ENCODE peak calls at places on chromosomes 3 and 15, in ten cellular contexts. One of them, this sample, is unnamed. For H3K27me3, the result is how much of the 10 kb centered on the place peaks cover.

GRCh38 chr3:186138272-186138981 is 29.5 kb upstream of the ETV5 start:
- DNase-seq in GM12878: no peak
- DNase-seq in HepG2: peak
- DNase-seq in K562: no peak
- DNase-seq in transverse colon: no peak
- DNase-seq in breast epithelium: no peak
- DNase-seq in upper lobe of left lung: peak
- DNase-seq in stomach: peak
- DNase-seq in endothelial cell of umbilical vein: no peak
- DNase-seq in sigmoid colon: no peak
- DNase-seq in this sample: no peak

GRCh38 chr3:134094491-134094890 is 64.8 kb upstream of the SLCO2A1 start:
- DNase-seq in K562: no peak
- DNase-seq in transverse colon: no peak
- DNase-seq in stomach: no peak
- DNase-seq in breast epithelium: no peak
- DNase-seq in sigmoid colon: no peak
- DNase-seq in upper lobe of left lung: no peak
- DNase-seq in HepG2: no peak
- DNase-seq in endothelial cell of umbilical vein: no peak
- DNase-seq in GM12878: no peak
- DNase-seq in this sample: no peak

GRCh38 chr15:36499751-36500389 is 79.6 kb upstream of the CDIN1 start:
- DNase-seq in K562: no peak
- DNase-seq in stomach: no peak
- DNase-seq in endothelial cell of umbilical vein: no peak
- DNase-seq in sigmoid colon: no peak
- DNase-seq in upper lobe of left lung: no peak
- DNase-seq in HepG2: no peak
- DNase-seq in GM12878: no peak
- DNase-seq in breast epithelium: no peak
- DNase-seq in transverse colon: no peak
- DNase-seq in this sample: no peak

GRCh38 chr3:162719684-162720341 is 1223.2 kb downstream of the OTOL1 start:
- DNase-seq in breast epithelium: no peak
- DNase-seq in endothelial cell of umbilical vein: no peak
- DNase-seq in transverse colon: no peak
- DNase-seq in stomach: no peak
- DNase-seq in HepG2: no peak
- DNase-seq in GM12878: no peak
- DNase-seq in K562: no peak
- DNase-seq in sigmoid colon: no peak
- DNase-seq in upper lobe of left lung: no peak
- DNase-seq in this sample: no peak

GRCh38 chr15:36075333-36075732 is 504.1 kb upstream of the CDIN1 start:
- DNase-seq in GM12878: no peak
- DNase-seq in sigmoid colon: no peak
- DNase-seq in stomach: no peak
- DNase-seq in K562: no peak
- DNase-seq in endothelial cell of umbilical vein: no peak
- DNase-seq in transverse colon: no peak
- DNase-seq in upper lobe of left lung: no peak
- DNase-seq in breast epithelium: no peak
- DNase-seq in HepG2: no peak
- DNase-seq in this sample: no peak

GRCh38 chr15:37981781-37982180 is 47.3 kb downstream of the TMCO5A start:
- DNase-seq in breast epithelium: no peak
- DNase-seq in sigmoid colon: no peak
- DNase-seq in GM12878: no peak
- DNase-seq in transverse colon: no peak
- DNase-seq in stomach: no peak
- DNase-seq in K562: no peak
- DNase-seq in endothelial cell of umbilical vein: peak
- DNase-seq in HepG2: peak
- DNase-seq in upper lobe of left lung: no peak
- DNase-seq in this sample: no peak

GRCh38 chr3:192062186-192062585 is 601.2 kb downstream of the PYDC2 start:
- DNase-seq in transverse colon: no peak
- DNase-seq in GM12878: no peak
- DNase-seq in stomach: no peak
- DNase-seq in HepG2: no peak
- DNase-seq in endothelial cell of umbilical vein: no peak
- DNase-seq in K562: no peak
- DNase-seq in breast epithelium: no peak
- DNase-seq in sigmoid colon: no peak
- DNase-seq in upper lobe of left lung: no peak
- DNase-seq in this sample: no peak

GRCh38 chr3:39099242-39099641 is 8.2 kb downstream of the GORASP1 start:
- DNase-seq in stomach: no peak
- DNase-seq in HepG2: no peak
- DNase-seq in sigmoid colon: no peak
- DNase-seq in breast epithelium: no peak
- DNase-seq in K562: no peak
- DNase-seq in GM12878: no peak
- DNase-seq in transverse colon: no peak
- DNase-seq in endothelial cell of umbilical vein: no peak
- DNase-seq in upper lobe of left lung: no peak
- DNase-seq in this sample: no peak

GRCh38 chr15:39199076-39199475 is 381.8 kb upstream of the THBS1 start:
- DNase-seq in transverse colon: peak
- DNase-seq in GM12878: no peak
- DNase-seq in endothelial cell of umbilical vein: no peak
- DNase-seq in upper lobe of left lung: no peak
- DNase-seq in breast epithelium: no peak
- DNase-seq in HepG2: no peak
- DNase-seq in sigmoid colon: peak
- DNase-seq in stomach: no peak
- DNase-seq in K562: no peak
- DNase-seq in this sample: no peak

GRCh38 chr15:25910832-25911231 is 47.7 kb upstream of the ATP10A start:
- DNase-seq in HepG2: no peak
- DNase-seq in stomach: no peak
- DNase-seq in K562: no peak
- DNase-seq in GM12878: no peak
- DNase-seq in upper lobe of left lung: no peak
- DNase-seq in endothelial cell of umbilical vein: no peak
- DNase-seq in breast epithelium: no peak
- DNase-seq in sigmoid colon: no peak
- DNase-seq in transverse colon: no peak
- DNase-seq in this sample: no peak

GRCh38 chr15:28861031-28861534 is 12.6 kb upstream of the GOLGA6L7 start:
- DNase-seq in K562: no peak
- DNase-seq in stomach: no peak
- DNase-seq in transverse colon: no peak
- DNase-seq in sigmoid colon: no peak
- DNase-seq in upper lobe of left lung: no peak
- DNase-seq in endothelial cell of umbilical vein: no peak
- DNase-seq in GM12878: no peak
- DNase-seq in HepG2: no peak
- DNase-seq in breast epithelium: no peak
- DNase-seq in this sample: no peak

GRCh38 chr3:132351222-132351806 is 34.1 kb downstream of the ACP3 start:
- DNase-seq in transverse colon: no peak
- DNase-seq in endothelial cell of umbilical vein: no peak
- DNase-seq in GM12878: no peak
- DNase-seq in K562: no peak
- DNase-seq in upper lobe of left lung: no peak
- DNase-seq in stomach: no peak
- DNase-seq in sigmoid colon: no peak
- DNase-seq in breast epithelium: no peak
- DNase-seq in HepG2: no peak
- DNase-seq in this sample: no peak

DNA sequence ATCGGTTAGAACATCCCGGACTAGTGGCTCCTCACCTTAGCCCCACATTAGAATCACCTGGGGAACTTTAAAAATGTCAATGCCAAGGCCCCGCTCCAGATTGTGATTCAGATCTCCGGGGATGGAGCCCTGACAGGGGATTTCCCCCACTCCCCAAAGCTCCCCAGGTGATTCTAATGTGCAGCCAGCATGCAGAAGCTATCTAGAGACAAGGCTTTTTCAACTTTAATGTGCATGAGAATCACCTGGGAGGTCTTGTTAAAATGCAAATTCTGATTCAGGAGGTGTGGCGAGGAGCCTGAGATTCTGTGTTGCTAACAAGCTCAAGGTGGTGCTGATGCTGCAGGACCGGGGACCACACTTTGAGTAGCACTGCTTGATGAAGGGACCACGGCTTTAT is 156.7 kb downstream of the RAB11A start:
- DNase-seq in GM12878: no peak
- DNase-seq in sigmoid colon: no peak
- DNase-seq in endothelial cell of umbilical vein: no peak
- DNase-seq in HepG2: no peak
- DNase-seq in K562: no peak
- DNase-seq in stomach: no peak
- DNase-seq in transverse colon: no peak
- DNase-seq in breast epithelium: no peak
- DNase-seq in upper lobe of left lung: no peak
- DNase-seq in this sample: no peak
- H3K27me3 ChIP-seq in GM12878: under half
- H3K27me3 ChIP-seq in sigmoid colon: under half
- H3K27me3 ChIP-seq in endothelial cell of umbilical vein: under half
- H3K27me3 ChIP-seq in HepG2: under half
- H3K27me3 ChIP-seq in K562: under half
- H3K27me3 ChIP-seq in stomach: under half
- H3K27me3 ChIP-seq in transverse colon: under half
- H3K27me3 ChIP-seq in breast epithelium: under half
- H3K27me3 ChIP-seq in upper lobe of left lung: under half
- H3K27me3 ChIP-seq in this sample: under half

GRCh38 chr15:91263632-91264477 is 163.8 kb downstream of the SV2B start:
- DNase-seq in GM12878: no peak
- DNase-seq in endothelial cell of umbilical vein: no peak
- DNase-seq in breast epithelium: no peak
- DNase-seq in HepG2: no peak
- DNase-seq in K562: no peak
- DNase-seq in sigmoid colon: peak
- DNase-seq in stomach: no peak
- DNase-seq in transverse colon: peak
- DNase-seq in upper lobe of left lung: no peak
- DNase-seq in this sample: peak
- TF ChIP-seq POLR2AphosphoS5 in GM12878: no peak
- TF ChIP-seq POLR2AphosphoS5 in endothelial cell of umbilical vein: no peak
- TF ChIP-seq POLR2AphosphoS5 in breast epithelium: no peak
- TF ChIP-seq POLR2AphosphoS5 in HepG2: no peak
- TF ChIP-seq POLR2AphosphoS5 in K562: no peak
- TF ChIP-seq POLR2AphosphoS5 in sigmoid colon: peak
- TF ChIP-seq POLR2AphosphoS5 in stomach: peak
- TF ChIP-seq POLR2AphosphoS5 in transverse colon: no peak
- TF ChIP-seq POLR2AphosphoS5 in upper lobe of left lung: no peak
- TF ChIP-seq POLR2AphosphoS5 in this sample: peak

DNA sequence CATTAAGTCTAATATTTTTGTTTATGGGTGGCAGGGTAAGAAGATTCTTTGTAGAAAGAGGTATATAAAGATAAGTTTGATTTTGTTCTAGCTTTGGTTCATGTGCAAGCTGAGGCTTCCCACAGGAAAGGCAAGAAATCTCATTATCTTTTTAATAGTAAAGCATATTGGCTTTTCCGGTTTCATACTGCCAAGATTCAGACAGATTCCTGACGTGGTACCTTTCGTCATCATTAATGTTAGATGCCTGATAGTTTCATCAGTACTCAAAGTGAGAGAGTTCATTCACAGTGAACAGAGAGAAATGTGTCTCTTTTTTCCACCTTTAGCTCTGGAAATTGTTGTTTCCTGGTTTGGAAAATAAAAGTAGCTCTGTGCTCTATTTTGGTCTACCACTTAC is 16.5 kb downstream of the TPM1 start:
- DNase-seq in breast epithelium: no peak
- DNase-seq in upper lobe of left lung: no peak
- DNase-seq in transverse colon: no peak
- DNase-seq in sigmoid colon: no peak
- DNase-seq in K562: no peak
- DNase-seq in GM12878: no peak
- DNase-seq in stomach: no peak
- DNase-seq in HepG2: no peak
- DNase-seq in endothelial cell of umbilical vein: no peak
- DNase-seq in this sample: no peak
- TF ChIP-seq POLR2A in breast epithelium: no peak
- TF ChIP-seq POLR2A in upper lobe of left lung: no peak
- TF ChIP-seq POLR2A in transverse colon: no peak
- TF ChIP-seq POLR2A in sigmoid colon: no peak
- TF ChIP-seq POLR2A in K562: no peak
- TF ChIP-seq POLR2A in GM12878: no peak
- TF ChIP-seq POLR2A in stomach: no peak
- TF ChIP-seq POLR2A in HepG2: no peak
- TF ChIP-seq POLR2A in endothelial cell of umbilical vein: no peak
- TF ChIP-seq POLR2A in this sample: no peak

GRCh38 chr3:180036678-180037455 is at the start of gene PEX5L:
- DNase-seq in GM12878: no peak
- DNase-seq in endothelial cell of umbilical vein: peak
- DNase-seq in transverse colon: no peak
- DNase-seq in HepG2: peak
- DNase-seq in sigmoid colon: no peak
- DNase-seq in K562: no peak
- DNase-seq in breast epithelium: peak
- DNase-seq in stomach: peak
- DNase-seq in upper lobe of left lung: peak
- DNase-seq in this sample: no peak
- H3K27me3 ChIP-seq in GM12878: under half
- H3K27me3 ChIP-seq in endothelial cell of umbilical vein: under half
- H3K27me3 ChIP-seq in transverse colon: half or more
- H3K27me3 ChIP-seq in HepG2: under half
- H3K27me3 ChIP-seq in sigmoid colon: under half
- H3K27me3 ChIP-seq in K562: under half
- H3K27me3 ChIP-seq in breast epithelium: under half
- H3K27me3 ChIP-seq in stomach: half or more
- H3K27me3 ChIP-seq in upper lobe of left lung: under half
- H3K27me3 ChIP-seq in this sample: under half

GRCh38 chr15:75666823-75667501 is 19.2 kb downstream of the SNX33 start:
- DNase-seq in breast epithelium: no peak
- DNase-seq in sigmoid colon: no peak
- DNase-seq in upper lobe of left lung: peak
- DNase-seq in transverse colon: peak
- DNase-seq in stomach: peak
- DNase-seq in HepG2: peak
- DNase-seq in endothelial cell of umbilical vein: peak
- DNase-seq in GM12878: no peak
- DNase-seq in K562: no peak
- DNase-seq in this sample: no peak
- TF ChIP-seq POLR2AphosphoS5 in breast epithelium: peak
- TF ChIP-seq POLR2AphosphoS5 in sigmoid colon: peak
- TF ChIP-seq POLR2AphosphoS5 in upper lobe of left lung: peak
- TF ChIP-seq POLR2AphosphoS5 in transverse colon: peak
- TF ChIP-seq POLR2AphosphoS5 in stomach: peak
- TF ChIP-seq POLR2AphosphoS5 in HepG2: no peak
- TF ChIP-seq POLR2AphosphoS5 in endothelial cell of umbilical vein: peak
- TF ChIP-seq POLR2AphosphoS5 in GM12878: no peak
- TF ChIP-seq POLR2AphosphoS5 in K562: no peak
- TF ChIP-seq POLR2AphosphoS5 in this sample: no peak

GRCh38 chr3:9932535-9932842 is 1.1 kb upstream of the CRELD1 start:
- DNase-seq in upper lobe of left lung: no peak
- DNase-seq in sigmoid colon: no peak
- DNase-seq in HepG2: no peak
- DNase-seq in K562: no peak
- DNase-seq in stomach: no peak
- DNase-seq in transverse colon: no peak
- DNase-seq in endothelial cell of umbilical vein: no peak
- DNase-seq in breast epithelium: no peak
- DNase-seq in GM12878: no peak
- DNase-seq in this sample: no peak
- TF ChIP-seq POLR2A in upper lobe of left lung: no peak
- TF ChIP-seq POLR2A in sigmoid colon: no peak
- TF ChIP-seq POLR2A in HepG2: no peak
- TF ChIP-seq POLR2A in K562: no peak
- TF ChIP-seq POLR2A in stomach: no peak
- TF ChIP-seq POLR2A in transverse colon: no peak
- TF ChIP-seq POLR2A in endothelial cell of umbilical vein: no peak
- TF ChIP-seq POLR2A in breast epithelium: no peak
- TF ChIP-seq POLR2A in GM12878: no peak
- TF ChIP-seq POLR2A in this sample: no peak

This sample was measured in prostate gland.